ENCODE peak calls at places on chromosomes 12 and 14, in six cellular contexts. Y, B, Z, I, X and E are unnamed samples.
A peak's percentile ranks its signal among the peaks of the same experiment; 100 is the strongest.

GRCh38 chr14:68043752-68044151 is 224.2 kb downstream of the RAD51B start:
- DNase-seq in X (no peak), I (no peak), Z (no peak), B (no peak), Y (no peak), E (no peak)

GRCh38 chr12:78719721-78720120 is 144.9 kb upstream of the SYT1 start:
- DNase-seq in Y (no peak), B (no peak), X (no peak), I (no peak), Z (no peak), E (no peak)

GRCh38 chr14:73833024-73833423 is 18.6 kb upstream of the PTGR2 start:
- DNase-seq in X (no peak), Z (no peak), I (peak; percentile 66), Y (no peak), B (no peak), E (no peak)

GRCh38 chr14:72776701-72777255 is 117.1 kb downstream of the DPF3 start:
- DNase-seq in B (no peak), Z (no peak), X (peak; percentile 31), Y (no peak), I (no peak), E (no peak)

GRCh38 chr14:50560929-50561280 is 960 bp downstream of the ATL1 start:
- DNase-seq in Y (peak; percentile 90), I (peak; percentile 70), Z (peak; percentile 92), B (peak; percentile 81), X (peak; percentile 65), E (peak; percentile 24)

GRCh38 chr14:58107947-58108552 is 44.0 kb downstream of the ARMH4 start:
- DNase-seq in Z (no peak), X (peak; percentile 59), I (peak; percentile 83), Y (no peak), B (no peak), E (peak; percentile 54)

GRCh38 chr12:51505363-51505762 is 80.7 kb downstream of the SLC4A8 start:
- DNase-seq in I (no peak), X (peak; percentile 30), Z (no peak), Y (no peak), B (no peak), E (no peak)

GRCh38 chr14:94558842-94559241 is 2.4 kb upstream of the SERPINA4 start:
- DNase-seq in Z (no peak), Y (no peak), X (no peak), I (no peak), B (no peak), E (no peak)

GRCh38 chr12:113392988-113393579 is 10.6 kb downstream of the SDS start:
- DNase-seq in Y (no peak), B (no peak), X (peak; percentile 98), I (peak; percentile 44), Z (no peak), E (peak; percentile 71)

GRCh38 chr12:110578522-110579238 is 4.4 kb downstream of the PPTC7 start:
- DNase-seq in X (peak; percentile 31), Y (no peak), Z (no peak), B (no peak), I (no peak), E (no peak)

GRCh38 chr14:53378142-53378541 is 225.0 kb upstream of the DDHD1 start:
- DNase-seq in Y (no peak), Z (no peak), B (no peak), I (no peak), X (no peak), E (no peak)

GRCh38 chr12:83008703-83009102 is 322.0 kb downstream of the TMTC2 start:
- DNase-seq in Z (no peak), I (no peak), B (no peak), Y (no peak), X (no peak), E (no peak)

GRCh38 chr12:102095677-102096263 is 24.1 kb downstream of the NUP37 start:
- DNase-seq in I (peak; percentile 66), X (no peak), Y (no peak), B (no peak), Z (no peak), E (no peak)

GRCh38 chr12:29350080-29350479 is 30.9 kb downstream of the ERGIC2 start:
- DNase-seq in Y (no peak), Z (no peak), X (no peak), B (no peak), I (peak; percentile 70), E (no peak)

GRCh38 chr12:85825751-85826150 is 10.5 kb downstream of the RASSF9 start:
- DNase-seq in I (no peak), Z (no peak), X (no peak), Y (no peak), B (no peak), E (no peak)

GRCh38 chr12:109719123-109720022 is 5.7 kb downstream of the FAM222A start:
- DNase-seq in Y (no peak), X (peak; percentile 88), Z (no peak), I (no peak), B (no peak), E (no peak)

GRCh38 chr14:23663127-23663526 is 27.0 kb downstream of the DHRS2 start:
- DNase-seq in B (no peak), Z (no peak), X (no peak), I (no peak), Y (no peak), E (no peak)

GRCh38 chr14:95439881-95440280 is 76.6 kb downstream of the SYNE3 start:
- DNase-seq in Y (no peak), Z (no peak), I (no peak), B (no peak), X (no peak), E (no peak)

GRCh38 chr12:50637870-50638481 is 125.9 kb upstream of the ATF1 start:
- DNase-seq in X (no peak), B (no peak), Z (no peak), I (peak; percentile 67), Y (no peak), E (peak; percentile 40)

GRCh38 chr12:113082486-113083148 is 26.1 kb downstream of the DTX1 start:
- DNase-seq in Y (no peak), X (no peak), I (no peak), Z (no peak), B (no peak), E (peak; percentile 71)

GRCh38 chr12:29544428-29545101 is 47.1 kb upstream of the OVCH1 start:
- DNase-seq in Z (no peak), Y (no peak), I (no peak), X (no peak), B (no peak), E (no peak)

GRCh38 chr14:59739794-59740193 is 130.8 kb downstream of the RTN1 start:
- DNase-seq in X (no peak), I (peak; percentile 15), Z (peak; percentile 56), B (no peak), Y (peak; percentile 60), E (no peak)

GRCh38 chr14:97138801-97139200 is 341.6 kb downstream of the VRK1 start:
- DNase-seq in I (no peak), X (peak; percentile 51), B (no peak), Z (no peak), Y (no peak), E (no peak)

GRCh38 chr12:89244536-89244935 is 107.8 kb downstream of the DUSP6 start:
- DNase-seq in I (peak; percentile 84), Y (no peak), Z (no peak), X (no peak), B (no peak), E (peak; percentile 4)

GRCh38 chr12:104863549-104863948 is 94.5 kb downstream of the SLC41A2 start:
- DNase-seq in X (no peak), Z (no peak), B (no peak), Y (no peak), I (peak; percentile 70), E (no peak)

GRCh38 chr12:53752651-53753050 is 872 bp upstream of the CISTR start:
- DNase-seq in I (no peak), B (no peak), X (no peak), Z (no peak), Y (no peak), E (no peak)

GRCh38 chr14:24815543-24815942 is 181.6 kb upstream of the GZMB start:
- DNase-seq in I (no peak), B (no peak), X (no peak), Z (no peak), Y (no peak), E (no peak)

GRCh38 chr12:13328535-13328934 is 132.0 kb downstream of the EMP1 start:
- DNase-seq in Y (no peak), X (no peak), B (no peak), Z (no peak), I (no peak), E (no peak)

GRCh38 chr12:116982721-116983502 is 72.2 kb downstream of the FBXW8 start:
- DNase-seq in Y (no peak), Z (no peak), I (peak; percentile 72), B (no peak), X (peak; percentile 31), E (no peak)

GRCh38 chr12:75816892-75817291 is 214.7 kb downstream of the PHLDA1 start:
- DNase-seq in B (no peak), Z (no peak), X (no peak), Y (no peak), I (peak; percentile 59), E (no peak)
- TF ChIP-seq CTCF in B (no peak), Z (no peak), X (no peak), Y (no peak), I (no peak), E (peak; percentile 11)

GRCh38 chr12:41514050-41514449 is 325.9 kb downstream of the PDZRN4 start:
- DNase-seq in Z (no peak), I (no peak), Y (no peak), X (no peak), B (no peak), E (no peak)

GRCh38 chr12:41511247-41511646 is 323.1 kb downstream of the PDZRN4 start:
- DNase-seq in I (no peak), Y (no peak), Z (no peak), B (no peak), X (no peak), E (no peak)

GRCh38 chr12:41512531-41512930 is 324.4 kb downstream of the PDZRN4 start:
- DNase-seq in Y (no peak), X (no peak), Z (peak; percentile 41), I (peak; percentile 3), B (no peak), E (no peak)

GRCh38 chr12:41515953-41516352 is 327.8 kb downstream of the PDZRN4 start:
- DNase-seq in Y (no peak), B (no peak), Z (no peak), X (no peak), I (no peak), E (no peak)

DNA sequence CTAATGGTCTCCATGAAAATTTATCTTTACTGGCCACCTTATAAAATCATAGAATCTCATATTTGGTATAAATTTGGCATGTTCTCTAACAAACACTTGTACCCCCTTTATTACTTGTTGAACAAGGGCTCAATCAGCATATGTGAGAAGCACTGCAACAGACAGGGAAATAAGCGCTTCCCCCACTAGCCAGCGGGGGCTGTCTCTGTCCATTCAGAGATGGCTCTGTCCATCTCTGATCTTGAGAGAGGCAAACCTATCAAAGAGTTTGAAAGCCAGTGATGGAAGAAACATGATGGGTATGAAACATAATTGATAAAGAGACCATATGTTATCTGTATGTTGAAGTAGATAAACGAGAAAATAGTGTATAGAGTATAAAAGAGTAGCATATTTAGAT is 326.8 kb downstream of the PDZRN4 start:
- DNase-seq in Y (no peak), X (peak; percentile 71), B (no peak), I (peak; percentile 4), Z (no peak), E (no peak)
- TF ChIP-seq CTCF in Y (no peak), X (peak; percentile 69), B (no peak), I (peak; percentile 25), Z (no peak), E (no peak)

GRCh38 chr14:36524220-36524837 is 4.3 kb upstream of the NKX2-1 start:
- DNase-seq in X (peak; percentile 79), B (no peak), Z (no peak), Y (no peak), I (no peak), E (peak; percentile 23)
- TF ChIP-seq CTCF in X (peak; percentile 75), B (no peak), Z (peak; percentile 27), Y (no peak), I (no peak), E (peak; percentile 4)

GRCh38 chr12:121001060-121001459 is 15.2 kb downstream of the C12orf43 start:
- DNase-seq in Y (no peak), Z (peak; percentile 37), X (no peak), I (no peak), B (no peak), E (no peak)
- TF ChIP-seq CTCF in Y (no peak), Z (no peak), X (no peak), I (no peak), B (no peak), E (no peak)